ENCODE peak calls at places on chromosomes 2 and 18, in four cellular contexts. N is GM12878, K is HCT116, J is K562. I is an unnamed sample.

GRCh38 chr18:77096936-77097886 is 35.4 kb downstream of the MBP start:
- DNase-seq in N (no peak), K (no peak), J (no peak), I (no peak)

GRCh38 chr2:29753676-29754444 is 167.5 kb downstream of the ALK start:
- DNase-seq in N (no peak), K (no peak), J (no peak), I (no peak)

GRCh38 chr2:105403241-105403784 is 4.5 kb upstream of the FHL2 start:
- DNase-seq in N (no peak), K (no peak), J (no peak), I (no peak)

GRCh38 chr2:54724560-54725342 is 1.3 kb downstream of the EML6 start:
- DNase-seq in N (no peak), K (no peak), J (no peak), I (no peak)

GRCh38 chr18:25446972-25447371 is 95.0 kb upstream of the ZNF521 start:
- DNase-seq in N (no peak), K (no peak), J (no peak), I (no peak)

GRCh38 chr2:223870840-223871618 is 33.6 kb upstream of the AP1S3 start:
- DNase-seq in N (no peak), K (no peak), J (no peak), I (peak)

GRCh38 chr2:27442282-27442980 is at the start of gene KRTCAP3:
- DNase-seq in N (no peak), K (peak), J (no peak), I (no peak)

GRCh38 chr2:172230301-172230700 is 127.6 kb upstream of the DLX2 start:
- DNase-seq in N (no peak), K (no peak), J (no peak), I (no peak)

GRCh38 chr2:14634885-14635871 is 2.7 kb downstream of the LRATD1 start:
- DNase-seq in N (no peak), K (no peak), J (peak), I (no peak)

GRCh38 chr2:199261936-199262335 is 195.8 kb downstream of the SATB2 start:
- DNase-seq in N (no peak), K (no peak), J (no peak), I (no peak)

GRCh38 chr2:17800219-17800618 is 16.0 kb upstream of the MSGN1 start:
- DNase-seq in N (no peak), K (no peak), J (no peak), I (no peak)

GRCh38 chr2:180705122-180705521 is 275.3 kb upstream of the UBE2E3 start:
- DNase-seq in N (no peak), K (no peak), J (peak), I (no peak)

GRCh38 chr2:101540518-101540917 is 65.6 kb upstream of the RFX8 start:
- DNase-seq in N (no peak), K (no peak), J (no peak), I (peak)

GRCh38 chr2:222120933-222121332 is 177.9 kb downstream of the PAX3 start:
- DNase-seq in N (no peak), K (no peak), J (no peak), I (peak)

GRCh38 chr2:182887753-182888415 is 21.4 kb upstream of the FRZB start:
- DNase-seq in N (no peak), K (no peak), J (no peak), I (no peak)

GRCh38 chr2:135819211-135819610 is 17.8 kb downstream of the LCT start:
- DNase-seq in N (no peak), K (peak), J (peak), I (no peak)

GRCh38 chr2:226638576-226638975 is 161.0 kb downstream of the IRS1 start:
- DNase-seq in N (no peak), K (no peak), J (peak), I (no peak)

GRCh38 chr2:41909584-41909983 is 138.2 kb upstream of the PKDCC start:
- DNase-seq in N (no peak), K (no peak), J (no peak), I (no peak)

GRCh38 chr18:2897015-2897414 is 50.2 kb downstream of the EMILIN2 start:
- DNase-seq in N (no peak), K (no peak), J (no peak), I (no peak)

GRCh38 chr2:100008960-100009359 is 133.4 kb downstream of the AFF3 start:
- DNase-seq in N (no peak), K (no peak), J (no peak), I (no peak)

DNA sequence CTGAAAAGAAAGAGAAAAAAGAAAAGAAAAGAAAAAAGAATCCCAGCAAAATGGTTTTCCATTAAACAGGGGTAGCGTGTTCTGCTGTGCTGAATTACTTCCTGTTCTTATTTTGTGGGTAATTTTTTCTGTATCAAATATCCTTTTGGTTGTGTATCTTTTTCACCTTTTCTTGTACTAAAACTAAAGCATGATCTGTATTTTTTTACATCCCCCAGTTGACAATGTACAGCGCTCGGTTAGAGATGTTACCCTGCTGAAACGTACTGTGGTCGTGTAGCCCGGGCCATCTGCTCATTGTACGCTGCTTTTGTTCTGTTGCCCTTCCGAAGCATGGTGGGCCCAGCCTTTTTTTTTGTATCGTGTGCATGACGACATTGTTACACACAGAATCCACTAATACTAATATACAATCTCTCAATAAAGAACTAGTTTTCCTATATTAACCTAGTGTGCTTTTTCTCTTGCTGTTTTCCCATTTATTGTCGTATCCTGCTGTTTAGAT is 233.1 kb downstream of the HAUS1 start:
- DNase-seq in N (no peak), K (no peak), J (no peak), I (no peak)
- H3K9ac ChIP-seq in N (no peak), K (no peak), J (no peak), I (no peak)

GRCh38 chr2:120548627-120549026 is 187.0 kb upstream of the GLI2 start:
- DNase-seq in N (no peak), K (no peak), J (no peak), I (no peak)
- TF ChIP-seq POLR2AphosphoS5 in N (no peak), K (no peak), J (no peak), I (no peak)

GRCh38 chr18:26657618-26658581 is 109.5 kb upstream of the KCTD1 start:
- DNase-seq in N (no peak), K (no peak), J (no peak), I (no peak)
- TF ChIP-seq EZH2 in N (no peak), K (no peak), J (no peak), I (no peak)

DNA sequence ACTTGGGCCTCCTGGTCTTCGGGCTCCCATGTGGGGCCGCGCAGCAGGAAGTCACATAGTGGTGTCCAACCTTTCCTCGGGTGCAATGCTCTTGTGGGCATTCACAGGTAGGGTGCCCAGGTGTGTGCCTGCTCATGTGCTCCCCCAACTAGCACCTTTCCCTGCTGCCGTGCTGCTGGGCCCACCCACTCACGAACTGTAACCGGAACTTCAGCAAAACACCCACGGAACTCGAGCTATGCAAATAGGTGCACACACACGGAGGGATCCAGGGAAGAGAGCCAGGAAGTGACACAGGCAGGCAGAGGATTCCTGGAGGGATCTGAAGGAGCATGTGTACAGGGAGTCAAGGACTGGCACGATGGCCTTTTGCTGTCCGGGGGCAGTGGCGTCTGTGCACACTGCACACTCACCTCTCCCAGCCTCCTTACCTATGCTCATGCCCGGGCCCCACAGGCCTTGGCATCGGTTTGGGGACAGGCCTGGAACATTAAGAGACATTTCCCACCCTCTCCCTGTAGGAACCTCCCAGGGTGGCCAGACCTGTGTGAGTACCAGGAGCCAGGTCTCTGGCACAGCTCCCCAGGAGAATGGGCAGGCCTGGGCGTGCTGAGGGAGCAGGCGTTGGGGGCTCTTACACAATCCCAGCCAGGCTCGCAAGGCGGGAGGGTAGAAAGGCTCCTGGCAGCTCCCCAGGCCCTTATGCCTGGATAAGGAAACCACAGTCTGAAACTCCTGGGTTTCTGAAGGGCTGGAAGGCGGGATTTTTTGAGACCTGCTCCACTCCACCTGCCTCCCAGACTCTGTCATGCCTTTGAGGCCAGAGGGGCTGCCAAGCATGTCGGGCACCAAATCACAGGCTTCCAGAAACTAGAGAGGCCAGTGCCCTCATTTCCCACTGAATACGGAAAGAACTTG is 6.6 kb upstream of the PTMA start:
- DNase-seq in N (no peak), K (no peak), J (no peak), I (no peak)
- H3K9ac ChIP-seq in N (no peak), K (peak), J (peak), I (peak)

GRCh38 chr2:188292446-188293239 is 969 bp downstream of the GULP1 start:
- DNase-seq in N (no peak), K (peak), J (peak), I (no peak)

GRCh38 chr2:188294547-188294946 is 2.9 kb downstream of the GULP1 start:
- DNase-seq in N (no peak), K (no peak), J (no peak), I (no peak)

GRCh38 chr2:188295067-188295685 is 3.5 kb downstream of the GULP1 start:
- DNase-seq in N (no peak), K (no peak), J (no peak), I (no peak)

GRCh38 chr2:188291617-188292445 is at the start of gene GULP1:
- DNase-seq in N (no peak), K (no peak), J (peak), I (no peak)

DNA sequence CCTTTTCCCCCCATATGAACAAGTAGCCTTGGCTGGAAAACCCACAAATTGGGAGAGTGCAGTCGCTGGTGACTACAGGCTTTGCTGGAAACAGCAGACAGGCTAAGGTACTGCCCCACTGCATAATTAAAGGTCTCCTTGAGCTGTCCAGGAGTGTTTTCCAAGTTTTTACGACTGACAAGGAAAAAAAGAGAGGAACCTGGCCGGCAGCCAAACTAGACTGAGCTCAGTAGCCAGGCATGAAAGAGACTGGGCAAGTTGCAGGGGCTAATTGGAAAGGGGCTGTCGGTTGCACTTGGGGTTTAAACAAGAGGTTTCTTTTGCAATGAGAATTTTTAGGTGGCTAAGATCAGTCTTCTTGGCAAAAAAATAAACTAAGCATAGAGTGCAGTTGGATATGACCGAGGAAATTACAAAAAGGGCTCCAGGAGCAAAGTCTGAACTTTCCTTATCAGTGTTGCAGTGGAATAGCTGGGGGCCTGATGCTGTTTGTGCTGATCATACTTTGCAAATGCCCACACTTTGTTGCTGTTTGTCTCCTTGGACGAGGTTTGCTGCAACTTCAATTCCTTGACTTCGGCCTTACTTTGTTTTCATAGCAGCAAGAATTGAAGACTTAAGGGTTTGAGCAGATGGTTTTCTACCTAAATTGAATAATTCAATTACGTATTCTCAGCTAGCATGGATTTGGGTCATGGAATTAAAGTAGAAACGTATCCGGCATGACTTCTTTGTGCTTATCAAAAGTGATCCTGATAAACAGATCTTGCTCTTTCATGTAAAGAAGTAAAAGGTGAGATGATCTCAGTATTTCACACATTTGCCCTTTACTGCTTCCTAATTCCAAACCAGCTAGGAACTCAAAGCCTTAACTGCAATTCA is 2.2 kb downstream of the GULP1 start:
- DNase-seq in N (no peak), K (peak), J (peak), I (no peak)
- TF ChIP-seq POLR2AphosphoS5 in N (no peak), K (peak), J (no peak), I (no peak)

DNA sequence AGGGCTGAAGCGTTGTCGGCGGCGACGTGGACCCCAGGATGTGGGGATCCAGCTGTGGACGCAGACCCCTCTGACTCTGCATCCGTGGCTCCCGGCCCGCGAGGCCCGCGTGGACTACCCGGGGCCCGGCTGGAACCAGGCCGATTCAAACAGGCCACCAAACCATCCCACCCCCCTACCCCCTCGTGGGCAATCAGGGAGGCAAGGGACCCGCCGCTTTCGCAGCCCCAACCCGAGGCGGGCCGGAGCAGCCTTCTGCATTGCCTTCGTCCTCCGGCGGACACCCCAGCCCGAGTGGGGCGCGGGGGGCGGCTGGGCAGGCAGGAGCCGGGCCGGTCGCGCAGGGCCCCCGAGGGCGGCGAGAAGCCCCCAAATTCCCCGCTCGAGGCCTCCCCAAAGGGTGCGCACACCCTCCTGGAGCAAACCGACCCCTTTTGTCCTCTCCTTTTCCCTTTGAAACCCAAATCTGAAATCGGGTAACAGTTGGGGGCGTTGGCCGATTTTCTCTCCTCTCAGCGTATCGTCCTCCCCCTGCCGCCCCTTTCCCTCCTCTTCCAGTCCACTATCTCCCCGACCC is 7.3 kb downstream of the SP9 start:
- DNase-seq in N (no peak), K (no peak), J (no peak), I (no peak)
- TF ChIP-seq EZH2 in N (peak), K (no peak), J (no peak), I (no peak)

GRCh38 chr2:148132400-148132799 is 111.5 kb downstream of the MBD5 start:
- DNase-seq in N (no peak), K (no peak), J (no peak), I (no peak)
- H3K9ac ChIP-seq in N (no peak), K (no peak), J (no peak), I (no peak)

GRCh38 chr2:239267411-239267941 is 133.3 kb downstream of the HDAC4 start:
- DNase-seq in N (peak), K (peak), J (peak), I (peak)
- TF ChIP-seq POLR2AphosphoS5 in N (no peak), K (peak), J (no peak), I (peak)

GRCh38 chr2:229714736-229715541 is 584 bp upstream of the DNER start:
- DNase-seq in N (no peak), K (no peak), J (peak), I (no peak)
- TF ChIP-seq EZH2 in N (no peak), K (no peak), J (no peak), I (no peak)

I was measured in SK-N-MC.